ENCODE peak calls at places on chromosome 16, in seven cellular contexts. Z is transverse colon, O is WERI-Rb-1, D is stomach, C is AG09309, M is foreskin fibroblast, V is lower lobe of right lung. W is an unnamed sample.

GRCh38 chr16:81734632-81735434 is 44.3 kb upstream of the PLCG2 start:
- DNase-seq in C (no peak), M (no peak), O (no peak), V (no peak), D (no peak), Z (no peak), W (no peak)

GRCh38 chr16:67673712-67674580 is 7.3 kb downstream of the C16orf86 start:
- DNase-seq in D (peak), V (peak), M (peak), Z (peak), O (no peak), C (no peak), W (no peak)

GRCh38 chr16:76913046-76913445 is 277.9 kb upstream of the MON1B start:
- DNase-seq in C (no peak), O (no peak), D (no peak), Z (no peak), M (no peak), V (no peak), W (no peak)

GRCh38 chr16:57669476-57670162 is 1.5 kb downstream of the ADGRG3 start:
- DNase-seq in Z (no peak), D (no peak), M (no peak), O (no peak), C (no peak), V (no peak), W (no peak)

GRCh38 chr16:30054451-30054850 is 11.1 kb upstream of the ALDOA start:
- DNase-seq in C (no peak), O (peak), D (no peak), Z (no peak), M (peak), V (no peak), W (no peak)

GRCh38 chr16:87628940-87629339 is 26.6 kb downstream of the JPH3 start:
- DNase-seq in D (no peak), C (peak), Z (no peak), V (no peak), M (peak), O (no peak), W (no peak)

GRCh38 chr16:57540906-57541753 is 1.3 kb upstream of the ADGRG5 start:
- DNase-seq in Z (no peak), M (no peak), V (peak), C (no peak), O (no peak), D (peak), W (no peak)

GRCh38 chr16:89564476-89565255 is 4.2 kb downstream of the RPL13 start:
- DNase-seq in Z (peak), V (no peak), O (no peak), D (no peak), C (no peak), M (peak), W (no peak)

GRCh38 chr16:25996052-25996451 is 304.3 kb downstream of the HS3ST4 start:
- DNase-seq in M (no peak), C (no peak), V (no peak), Z (no peak), D (no peak), O (no peak), W (no peak)

DNA sequence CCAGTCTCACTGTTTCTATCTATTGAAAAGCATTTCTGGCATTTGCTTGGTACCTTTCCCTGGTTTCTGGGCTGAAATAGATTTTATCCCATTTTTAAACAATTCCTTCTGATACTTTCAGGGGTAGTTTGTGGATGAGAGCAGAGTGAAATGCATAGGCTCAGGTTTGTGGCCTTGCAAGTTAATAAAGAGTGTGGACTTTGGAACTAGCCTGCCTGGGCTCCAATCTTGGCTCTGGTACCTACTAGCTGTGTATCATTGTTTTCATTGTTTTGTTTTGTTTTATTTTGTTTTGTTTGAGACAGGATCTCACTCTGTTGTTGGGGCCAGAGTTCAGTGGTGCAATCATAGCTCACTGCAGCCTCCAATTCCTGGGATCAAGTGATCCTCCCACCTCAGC is 175.5 kb downstream of the PRKCB start:
- DNase-seq in M (no peak), V (no peak), C (no peak), Z (peak), O (no peak), D (no peak), W (no peak)
- H3K4me3 ChIP-seq in M (no peak), V (no peak), C (no peak), Z (no peak), O (no peak), D (no peak), W (no peak)

DNA sequence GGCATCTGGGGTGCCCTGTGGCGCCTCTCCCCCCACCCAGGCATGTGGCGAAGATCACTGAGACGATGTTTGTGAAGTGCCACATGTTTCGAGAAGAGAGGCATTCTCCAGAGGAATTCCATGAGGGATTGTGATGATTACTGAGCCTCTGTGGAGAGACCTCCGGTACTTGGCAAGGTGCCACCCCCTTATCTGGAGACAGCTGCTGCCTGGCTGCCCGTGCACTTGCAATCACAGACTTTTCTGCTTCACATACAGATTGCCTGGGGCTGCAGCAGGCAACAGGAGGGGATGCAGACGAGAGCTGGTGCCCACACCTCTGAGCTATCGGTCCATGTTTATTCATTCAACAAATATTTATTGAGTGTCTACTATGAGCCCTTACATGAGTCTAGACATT is 317.1 kb upstream of the ZFHX3 start:
- DNase-seq in V (no peak), Z (peak), M (no peak), D (peak), C (no peak), O (no peak), W (no peak)
- TF ChIP-seq CTCF in V (no peak), Z (no peak), M (no peak), D (no peak), C (no peak), O (no peak), W (no peak)

GRCh38 chr16:65769776-65770438 is 596.6 kb upstream of the CDH5 start:
- DNase-seq in O (no peak), M (no peak), D (no peak), V (no peak), C (no peak), Z (no peak), W (no peak)
- H3K4me3 ChIP-seq in O (no peak), M (no peak), D (no peak), V (no peak), C (no peak), Z (no peak), W (no peak)

DNA sequence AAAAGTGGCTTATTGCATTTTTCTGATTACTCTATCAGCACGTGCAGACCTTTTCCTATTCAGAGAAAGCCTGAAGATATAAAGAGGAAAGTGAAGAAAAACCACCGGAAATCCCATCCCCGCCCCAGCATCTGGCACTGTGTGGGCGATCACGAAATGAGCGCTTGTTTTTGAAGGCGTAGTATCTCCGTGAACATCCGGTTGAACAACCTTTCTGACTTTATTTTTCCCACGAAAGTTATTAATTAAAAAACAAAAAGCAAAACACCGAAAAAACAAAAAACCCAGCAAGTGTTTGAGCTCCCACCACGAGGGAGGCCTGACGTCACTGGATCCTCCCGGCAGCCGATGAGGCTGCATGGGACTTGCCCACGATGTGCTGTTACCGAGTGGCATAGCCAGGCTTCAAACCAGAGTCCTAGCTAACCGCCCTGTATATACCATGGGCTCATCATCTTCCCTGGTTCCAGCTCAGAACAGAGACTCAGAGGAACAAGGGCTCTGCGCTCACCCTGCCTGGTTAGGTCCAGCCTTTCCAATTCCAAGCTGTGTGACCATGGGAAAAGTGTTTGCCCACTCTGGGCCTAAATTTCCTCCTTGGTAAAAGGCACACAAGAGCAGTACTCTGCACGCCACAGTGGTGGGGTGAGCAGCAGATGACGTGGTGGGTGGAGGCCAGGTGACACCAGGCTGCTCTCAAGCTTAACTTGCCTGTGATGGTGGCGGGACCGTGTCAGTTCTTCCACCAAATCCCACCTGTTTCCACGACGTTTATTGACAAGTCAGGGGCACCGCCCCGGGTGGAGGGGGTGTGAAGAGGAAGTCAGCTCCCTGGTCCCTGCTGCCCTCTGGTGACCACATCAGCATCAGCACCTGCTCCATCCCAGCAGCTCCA is 34.3 kb upstream of the IL21R start:
- DNase-seq in C (no peak), O (peak), D (peak), V (peak), Z (peak), M (peak), W (no peak)
- TF ChIP-seq CTCF in C (peak), O (peak), D (peak), V (peak), Z (peak), M (peak), W (peak)